ENCODE peak calls at places on chromosome 14, in four cellular contexts. One of them, this sample, is unnamed.

GRCh38 chr14:68621400-68622365 is 171.2 kb downstream of the ZFP36L1 start:
- DNase-seq in SK-N-SH: no peak
- DNase-seq in HCT116: no peak
- DNase-seq in endothelial cell of umbilical vein: no peak
- DNase-seq in this sample: no peak

GRCh38 chr14:44962573-44963528 is 861 bp downstream of the TOGARAM1 start:
- DNase-seq in SK-N-SH: no peak
- DNase-seq in HCT116: no peak
- DNase-seq in endothelial cell of umbilical vein: peak
- DNase-seq in this sample: no peak

GRCh38 chr14:98952595-98953325 is 319.2 kb downstream of the BCL11B start:
- DNase-seq in SK-N-SH: no peak
- DNase-seq in HCT116: peak
- DNase-seq in endothelial cell of umbilical vein: no peak
- DNase-seq in this sample: no peak

GRCh38 chr14:83463500-83464098 is 1929.9 kb upstream of the SEL1L start:
- DNase-seq in SK-N-SH: peak
- DNase-seq in HCT116: no peak
- DNase-seq in endothelial cell of umbilical vein: peak
- DNase-seq in this sample: peak

GRCh38 chr14:65287264-65288131 is 125.0 kb upstream of the FUT8 start:
- DNase-seq in SK-N-SH: no peak
- DNase-seq in HCT116: no peak
- DNase-seq in endothelial cell of umbilical vein: peak
- DNase-seq in this sample: no peak

GRCh38 chr14:54881761-54882401 is 20.7 kb downstream of the GCH1 start:
- DNase-seq in SK-N-SH: no peak
- DNase-seq in HCT116: no peak
- DNase-seq in endothelial cell of umbilical vein: peak
- DNase-seq in this sample: no peak

GRCh38 chr14:79369359-79370332 is 841.7 kb downstream of the DIO2 start:
- DNase-seq in SK-N-SH: peak
- DNase-seq in HCT116: no peak
- DNase-seq in endothelial cell of umbilical vein: peak
- DNase-seq in this sample: no peak

GRCh38 chr14:64963611-64964010 is 8.5 kb downstream of the RAB15 start:
- DNase-seq in SK-N-SH: no peak
- DNase-seq in HCT116: no peak
- DNase-seq in endothelial cell of umbilical vein: no peak
- DNase-seq in this sample: no peak

GRCh38 chr14:74514471-74514932 is 20.9 kb downstream of the ISCA2 start:
- DNase-seq in SK-N-SH: no peak
- DNase-seq in HCT116: no peak
- DNase-seq in endothelial cell of umbilical vein: no peak
- DNase-seq in this sample: no peak

GRCh38 chr14:102201369-102201748 is 61.7 kb downstream of the WDR20 start:
- DNase-seq in SK-N-SH: no peak
- DNase-seq in HCT116: no peak
- DNase-seq in endothelial cell of umbilical vein: no peak
- DNase-seq in this sample: no peak

GRCh38 chr14:105496831-105497591 is 6.0 kb downstream of the TEDC1 start:
- DNase-seq in SK-N-SH: no peak
- DNase-seq in HCT116: no peak
- DNase-seq in endothelial cell of umbilical vein: no peak
- DNase-seq in this sample: no peak

GRCh38 chr14:75452900-75453816 is 25.3 kb downstream of the JDP2 start:
- DNase-seq in SK-N-SH: peak
- DNase-seq in HCT116: no peak
- DNase-seq in endothelial cell of umbilical vein: peak
- DNase-seq in this sample: peak

GRCh38 chr14:38524636-38525403 is 268.9 kb upstream of the CLEC14A start:
- DNase-seq in SK-N-SH: no peak
- DNase-seq in HCT116: no peak
- DNase-seq in endothelial cell of umbilical vein: no peak
- DNase-seq in this sample: no peak

GRCh38 chr14:52078721-52079120 is 9.9 kb upstream of the NID2 start:
- DNase-seq in SK-N-SH: no peak
- DNase-seq in HCT116: no peak
- DNase-seq in endothelial cell of umbilical vein: no peak
- DNase-seq in this sample: no peak
- H3K27ac ChIP-seq in SK-N-SH: peak
- H3K27ac ChIP-seq in HCT116: no peak
- H3K27ac ChIP-seq in endothelial cell of umbilical vein: peak
- H3K27ac ChIP-seq in this sample: no peak

GRCh38 chr14:94517641-94518257 is 8.5 kb upstream of the SERPINA12 start:
- DNase-seq in SK-N-SH: no peak
- DNase-seq in HCT116: no peak
- DNase-seq in endothelial cell of umbilical vein: no peak
- DNase-seq in this sample: no peak
- H3K9ac ChIP-seq in SK-N-SH: no peak
- H3K9ac ChIP-seq in HCT116: no peak
- H3K9ac ChIP-seq in endothelial cell of umbilical vein: no peak
- H3K9ac ChIP-seq in this sample: no peak

GRCh38 chr14:87260460-87260859 is 732.5 kb downstream of the GALC start:
- DNase-seq in SK-N-SH: no peak
- DNase-seq in HCT116: no peak
- DNase-seq in endothelial cell of umbilical vein: no peak
- DNase-seq in this sample: peak
- TF ChIP-seq POLR2AphosphoS5 in SK-N-SH: no peak
- TF ChIP-seq POLR2AphosphoS5 in HCT116: no peak
- TF ChIP-seq POLR2AphosphoS5 in endothelial cell of umbilical vein: no peak
- TF ChIP-seq POLR2AphosphoS5 in this sample: no peak

GRCh38 chr14:96149131-96149530 is 55.5 kb upstream of the BDKRB2 start:
- DNase-seq in SK-N-SH: no peak
- DNase-seq in HCT116: no peak
- DNase-seq in endothelial cell of umbilical vein: no peak
- DNase-seq in this sample: no peak

GRCh38 chr14:96148631-96149030 is 56.0 kb upstream of the BDKRB2 start:
- DNase-seq in SK-N-SH: no peak
- DNase-seq in HCT116: no peak
- DNase-seq in endothelial cell of umbilical vein: no peak
- DNase-seq in this sample: no peak

GRCh38 chr14:96143906-96144305 is 60.7 kb upstream of the BDKRB2 start:
- DNase-seq in SK-N-SH: no peak
- DNase-seq in HCT116: no peak
- DNase-seq in endothelial cell of umbilical vein: no peak
- DNase-seq in this sample: no peak

GRCh38 chr14:96146131-96146771 is 58.4 kb upstream of the BDKRB2 start:
- DNase-seq in SK-N-SH: no peak
- DNase-seq in HCT116: no peak
- DNase-seq in endothelial cell of umbilical vein: peak
- DNase-seq in this sample: no peak

GRCh38 chr14:96145116-96145864 is 59.3 kb upstream of the BDKRB2 start:
- DNase-seq in SK-N-SH: no peak
- DNase-seq in HCT116: no peak
- DNase-seq in endothelial cell of umbilical vein: peak
- DNase-seq in this sample: no peak
- H3K27ac ChIP-seq in SK-N-SH: peak
- H3K27ac ChIP-seq in HCT116: no peak
- H3K27ac ChIP-seq in endothelial cell of umbilical vein: no peak
- H3K27ac ChIP-seq in this sample: no peak

GRCh38 chr14:53041067-53041466 is 90.2 kb upstream of the FERMT2 start:
- DNase-seq in SK-N-SH: no peak
- DNase-seq in HCT116: no peak
- DNase-seq in endothelial cell of umbilical vein: peak
- DNase-seq in this sample: no peak

GRCh38 chr14:53044486-53044885 is 93.6 kb upstream of the FERMT2 start:
- DNase-seq in SK-N-SH: no peak
- DNase-seq in HCT116: no peak
- DNase-seq in endothelial cell of umbilical vein: no peak
- DNase-seq in this sample: no peak

GRCh38 chr14:53038629-53039028 is 87.8 kb upstream of the FERMT2 start:
- DNase-seq in SK-N-SH: no peak
- DNase-seq in HCT116: no peak
- DNase-seq in endothelial cell of umbilical vein: no peak
- DNase-seq in this sample: no peak

GRCh38 chr14:53043107-53043704 is 92.4 kb upstream of the FERMT2 start:
- DNase-seq in SK-N-SH: no peak
- DNase-seq in HCT116: no peak
- DNase-seq in endothelial cell of umbilical vein: no peak
- DNase-seq in this sample: no peak

GRCh38 chr14:53042480-53042879 is 91.6 kb upstream of the FERMT2 start:
- DNase-seq in SK-N-SH: no peak
- DNase-seq in HCT116: no peak
- DNase-seq in endothelial cell of umbilical vein: peak
- DNase-seq in this sample: no peak
- H3K9ac ChIP-seq in SK-N-SH: no peak
- H3K9ac ChIP-seq in HCT116: no peak
- H3K9ac ChIP-seq in endothelial cell of umbilical vein: no peak
- H3K9ac ChIP-seq in this sample: no peak

DNA sequence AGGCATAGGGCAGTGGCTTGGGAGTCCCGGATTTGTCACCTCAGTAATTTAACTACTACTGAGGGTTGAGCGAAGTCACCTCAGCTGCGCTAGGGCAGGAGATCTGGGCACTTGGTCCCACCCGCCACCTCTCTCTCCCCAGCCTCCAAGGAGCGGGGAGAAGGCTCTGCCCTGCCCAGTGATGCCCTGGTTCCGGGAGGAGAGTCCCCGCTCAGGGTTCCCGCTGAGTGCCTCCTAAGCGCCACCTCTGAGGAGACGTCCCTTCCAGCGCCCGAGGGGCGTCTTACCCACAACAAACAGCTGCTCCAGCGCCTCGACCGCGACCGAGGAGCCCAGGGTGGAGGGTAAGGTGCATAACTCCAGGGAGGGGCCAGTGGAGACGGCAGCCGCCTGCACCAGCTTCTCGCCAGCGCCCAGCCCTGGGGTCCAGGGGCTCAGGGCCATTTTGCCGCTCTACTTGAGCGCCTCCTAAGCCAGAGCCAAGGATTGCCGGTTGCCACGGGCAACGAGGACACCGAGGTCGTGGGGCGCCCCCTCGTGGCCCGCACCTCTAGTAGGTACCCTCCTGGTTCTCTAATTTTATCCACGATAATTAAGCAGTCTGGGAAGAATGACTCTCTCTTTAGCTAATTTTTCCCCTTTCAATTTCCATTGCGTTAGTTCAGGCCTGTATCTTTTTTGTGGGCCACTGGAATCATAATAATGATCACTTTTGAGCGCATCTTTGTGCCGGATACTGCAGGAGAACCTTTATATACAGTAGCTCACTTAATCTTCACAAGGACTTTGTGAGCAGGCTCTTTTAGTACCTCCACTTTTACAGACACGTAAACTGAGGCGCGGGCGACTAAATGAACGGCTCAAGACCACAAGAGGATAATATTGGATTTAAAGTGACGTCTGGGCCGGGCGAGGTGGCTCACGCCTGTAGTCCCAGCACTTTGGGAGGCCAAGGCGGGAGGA is at the start of gene CCDC175:
- DNase-seq in SK-N-SH: peak
- DNase-seq in HCT116: peak
- DNase-seq in endothelial cell of umbilical vein: peak
- DNase-seq in this sample: no peak
- TF ChIP-seq POLR2AphosphoS5 in SK-N-SH: no peak
- TF ChIP-seq POLR2AphosphoS5 in HCT116: no peak
- TF ChIP-seq POLR2AphosphoS5 in endothelial cell of umbilical vein: no peak
- TF ChIP-seq POLR2AphosphoS5 in this sample: no peak

GRCh38 chr14:92584856-92585255 is 71.3 kb downstream of the RIN3 start:
- DNase-seq in SK-N-SH: no peak
- DNase-seq in HCT116: no peak
- DNase-seq in endothelial cell of umbilical vein: no peak
- DNase-seq in this sample: no peak

GRCh38 chr14:92581206-92581605 is 67.6 kb downstream of the RIN3 start:
- DNase-seq in SK-N-SH: no peak
- DNase-seq in HCT116: no peak
- DNase-seq in endothelial cell of umbilical vein: no peak
- DNase-seq in this sample: no peak

GRCh38 chr14:92582706-92583452 is 69.3 kb downstream of the RIN3 start:
- DNase-seq in SK-N-SH: no peak
- DNase-seq in HCT116: no peak
- DNase-seq in endothelial cell of umbilical vein: no peak
- DNase-seq in this sample: no peak

GRCh38 chr14:92584221-92584620 is 70.6 kb downstream of the RIN3 start:
- DNase-seq in SK-N-SH: no peak
- DNase-seq in HCT116: no peak
- DNase-seq in endothelial cell of umbilical vein: no peak
- DNase-seq in this sample: no peak

DNA sequence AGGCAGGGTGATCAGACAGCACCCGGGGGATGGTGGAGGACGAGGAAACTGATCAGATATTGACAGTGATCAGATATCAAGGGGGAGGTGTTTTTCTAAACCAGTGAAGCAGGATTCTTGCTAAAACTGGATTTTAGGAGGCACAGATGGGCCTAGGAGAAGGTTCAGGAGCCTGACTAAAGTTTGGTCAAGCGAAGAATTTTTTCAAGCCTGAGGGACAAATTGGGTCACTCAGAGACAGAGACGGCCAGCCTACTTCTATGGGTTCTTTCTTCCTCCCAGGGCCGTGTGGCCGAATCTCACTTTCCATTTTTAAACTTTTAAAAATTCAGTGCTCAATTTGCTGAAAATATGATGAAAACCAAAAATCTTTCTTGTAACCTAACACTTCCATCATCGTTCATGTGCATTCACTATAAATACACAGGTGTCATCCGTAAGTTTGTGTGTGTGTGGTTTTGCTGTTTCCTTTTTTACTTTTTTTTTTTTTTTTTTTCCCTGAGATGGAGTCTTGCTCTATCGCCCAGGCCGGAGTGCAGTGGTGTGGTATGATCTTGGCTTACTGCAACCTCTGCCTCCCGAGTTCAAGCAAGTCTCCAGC is 68.5 kb downstream of the RIN3 start:
- DNase-seq in SK-N-SH: no peak
- DNase-seq in HCT116: no peak
- DNase-seq in endothelial cell of umbilical vein: no peak
- DNase-seq in this sample: no peak
- H3K27ac ChIP-seq in SK-N-SH: no peak
- H3K27ac ChIP-seq in HCT116: no peak
- H3K27ac ChIP-seq in endothelial cell of umbilical vein: no peak
- H3K27ac ChIP-seq in this sample: no peak